ENCODE peak calls at places on chromosomes 5 and 9, in seven cellular contexts. I is M059J; U is effector memory CD8-positive, alpha-beta T cell; L is suprapubic skin; X is GM19239; O is GM20000; G is stromal cell of bone marrow. Y is an unnamed sample.

GRCh38 chr5:168438349-168438748 is 47.9 kb upstream of the RARS1 start:
- DNase-seq in I (no peak), U (no peak), L (no peak), X (no peak), O (no peak), G (no peak), Y (no peak)

GRCh38 chr9:69674112-69674511 is 1.9 kb upstream of the APBA1 start:
- DNase-seq in I (no peak), U (no peak), L (no peak), X (no peak), O (no peak), G (no peak), Y (no peak)

GRCh38 chr9:128587453-128587852 is 35.1 kb downstream of the SPTAN1 start:
- DNase-seq in I (no peak), U (no peak), L (no peak), X (no peak), O (peak), G (no peak), Y (no peak)

GRCh38 chr5:51380603-51381207 is 2.5 kb upstream of the ISL1 start:
- DNase-seq in I (peak), U (no peak), L (no peak), X (no peak), O (peak), G (no peak), Y (no peak)

GRCh38 chr5:98755406-98755805 is 18.1 kb upstream of the RGMB start:
- DNase-seq in I (peak), U (no peak), L (no peak), X (no peak), O (no peak), G (peak), Y (no peak)

GRCh38 chr9:98135558-98135934 is 16.5 kb upstream of the TRIM14 start:
- DNase-seq in I (no peak), U (no peak), L (no peak), X (no peak), O (no peak), G (no peak), Y (no peak)

GRCh38 chr5:81718300-81718699 is 32.6 kb downstream of the SSBP2 start:
- DNase-seq in I (no peak), U (no peak), L (no peak), X (no peak), O (no peak), G (no peak), Y (no peak)

GRCh38 chr5:1510631-1511030 is 13.1 kb downstream of the LPCAT1 start:
- DNase-seq in I (no peak), U (no peak), L (no peak), X (no peak), O (peak), G (no peak), Y (no peak)

GRCh38 chr5:170148430-170149205 is 42.9 kb downstream of the FOXI1 start:
- DNase-seq in I (no peak), U (no peak), L (no peak), X (no peak), O (no peak), G (no peak), Y (no peak)

GRCh38 chr5:134465856-134466240 is 54.2 kb upstream of the CDKN2AIPNL start:
- DNase-seq in I (peak), U (peak), L (peak), X (peak), O (peak), G (peak), Y (peak)

GRCh38 chr9:122186777-122187176 is 27.1 kb downstream of the MORN5 start:
- DNase-seq in I (no peak), U (no peak), L (no peak), X (no peak), O (no peak), G (no peak), Y (no peak)

GRCh38 chr9:126151671-126152050 is 175.0 kb upstream of the MVB12B start:
- DNase-seq in I (peak), U (no peak), L (peak), X (no peak), O (no peak), G (no peak), Y (no peak)

GRCh38 chr5:93252165-93252564 is 328.9 kb downstream of the NR2F1-AS1 start:
- DNase-seq in I (peak), U (no peak), L (no peak), X (no peak), O (no peak), G (no peak), Y (no peak)

GRCh38 chr5:43338856-43339255 is 25.6 kb upstream of the HMGCS1 start:
- DNase-seq in I (no peak), U (no peak), L (no peak), X (no peak), O (no peak), G (no peak), Y (no peak)

GRCh38 chr5:132760601-132761317 is 13.5 kb downstream of the CCNI2 start:
- DNase-seq in I (no peak), U (no peak), L (peak), X (no peak), O (no peak), G (no peak), Y (no peak)

GRCh38 chr5:54243483-54244080 is 66.8 kb downstream of the ARL15 start:
- DNase-seq in I (peak), U (peak), L (no peak), X (no peak), O (peak), G (peak), Y (no peak)

GRCh38 chr9:84301851-84302250 is 38.7 kb downstream of the SLC28A3 start:
- DNase-seq in I (peak), U (no peak), L (no peak), X (no peak), O (no peak), G (no peak), Y (no peak)

GRCh38 chr9:134734270-134734669 is 92.7 kb downstream of the COL5A1 start:
- DNase-seq in I (peak), U (no peak), L (no peak), X (no peak), O (no peak), G (no peak), Y (no peak)

GRCh38 chr5:136013559-136013958 is 15.2 kb upstream of the TGFBI start:
- DNase-seq in I (no peak), U (no peak), L (no peak), X (no peak), O (no peak), G (no peak), Y (no peak)

GRCh38 chr5:24368121-24368520 is 276.7 kb downstream of the CDH10 start:
- DNase-seq in I (no peak), U (no peak), L (no peak), X (no peak), O (no peak), G (no peak), Y (no peak)

GRCh38 chr5:122262107-122262506 is 49.9 kb upstream of the SNCAIP start:
- DNase-seq in I (peak), U (no peak), L (no peak), X (no peak), O (no peak), G (peak), Y (no peak)

GRCh38 chr9:131012396-131012917 is 3.5 kb downstream of the LAMC3 start:
- DNase-seq in I (no peak), U (no peak), L (no peak), X (no peak), O (no peak), G (no peak), Y (no peak)

GRCh38 chr5:149824115-149824514 is 94.0 kb downstream of the PPARGC1B start:
- DNase-seq in I (no peak), U (no peak), L (no peak), X (no peak), O (no peak), G (no peak), Y (no peak)

GRCh38 chr5:106399381-106399780 is 1271.4 kb downstream of the EFNA5 start:
- DNase-seq in I (peak), U (no peak), L (no peak), X (no peak), O (no peak), G (no peak), Y (no peak)

GRCh38 chr5:157444224-157444623 is 15.8 kb upstream of the NIPAL4 start:
- DNase-seq in I (no peak), U (no peak), L (no peak), X (no peak), O (no peak), G (no peak), Y (no peak)